ENCODE peak calls at places on chromosomes 4 and X, in seven cellular contexts. One of them, this sample, is unnamed.

GRCh38 chrX:41877167-41877566 is 46.2 kb downstream of the CASK start:
- DNase-seq in thoracic aorta: no peak
- DNase-seq in body of pancreas: no peak
- DNase-seq in AG04449: no peak
- DNase-seq in AG09309: no peak
- DNase-seq in HFF-Myc: no peak
- DNase-seq in gastrocnemius medialis: no peak
- DNase-seq in this sample: no peak

GRCh38 chr4:189021831-189022230 is 882.6 kb downstream of the TRIML1 start:
- DNase-seq in thoracic aorta: no peak
- DNase-seq in AG04449: no peak
- DNase-seq in gastrocnemius medialis: no peak
- DNase-seq in AG09309: no peak
- DNase-seq in body of pancreas: peak; percentile 12
- DNase-seq in HFF-Myc: peak; percentile 21
- DNase-seq in this sample: no peak

GRCh38 chr4:78551420-78552351 is at the start of gene ANXA3:
- DNase-seq in HFF-Myc: no peak
- DNase-seq in AG04449: no peak
- DNase-seq in body of pancreas: peak; percentile 48
- DNase-seq in gastrocnemius medialis: no peak
- DNase-seq in AG09309: no peak
- DNase-seq in thoracic aorta: no peak
- DNase-seq in this sample: no peak

GRCh38 chrX:7828594-7828993 is 14.4 kb upstream of the VCX start:
- DNase-seq in HFF-Myc: no peak
- DNase-seq in body of pancreas: no peak
- DNase-seq in AG09309: no peak
- DNase-seq in AG04449: no peak
- DNase-seq in gastrocnemius medialis: no peak
- DNase-seq in thoracic aorta: no peak
- DNase-seq in this sample: no peak

GRCh38 chr4:99013402-99013843 is 17.9 kb downstream of the METAP1 start:
- DNase-seq in AG04449: no peak
- DNase-seq in HFF-Myc: no peak
- DNase-seq in gastrocnemius medialis: no peak
- DNase-seq in thoracic aorta: no peak
- DNase-seq in AG09309: no peak
- DNase-seq in body of pancreas: no peak
- DNase-seq in this sample: no peak

GRCh38 chr4:183840311-183840710 is 64.8 kb upstream of the STOX2 start:
- DNase-seq in HFF-Myc: peak; percentile 19
- DNase-seq in gastrocnemius medialis: peak; percentile 46
- DNase-seq in body of pancreas: peak; percentile 83
- DNase-seq in AG09309: peak; percentile 40
- DNase-seq in thoracic aorta: peak; percentile 28
- DNase-seq in AG04449: peak; percentile 23
- DNase-seq in this sample: peak; percentile 92

GRCh38 chrX:82585868-82586267 is 922.2 kb upstream of the POU3F4 start:
- DNase-seq in thoracic aorta: no peak
- DNase-seq in AG09309: no peak
- DNase-seq in AG04449: no peak
- DNase-seq in HFF-Myc: no peak
- DNase-seq in gastrocnemius medialis: no peak
- DNase-seq in body of pancreas: no peak
- DNase-seq in this sample: no peak

GRCh38 chrX:103607385-103608304 is at the start of gene TCEAL3:
- DNase-seq in gastrocnemius medialis: no peak
- DNase-seq in AG09309: no peak
- DNase-seq in AG04449: no peak
- DNase-seq in thoracic aorta: no peak
- DNase-seq in body of pancreas: peak; percentile 61
- DNase-seq in HFF-Myc: no peak
- DNase-seq in this sample: peak; percentile 18

GRCh38 chrX:18173494-18174180 is 47.0 kb downstream of the BEND2 start:
- DNase-seq in body of pancreas: no peak
- DNase-seq in HFF-Myc: no peak
- DNase-seq in AG09309: no peak
- DNase-seq in thoracic aorta: no peak
- DNase-seq in gastrocnemius medialis: peak; percentile 76
- DNase-seq in AG04449: no peak
- DNase-seq in this sample: no peak

GRCh38 chrX:100864967-100865366 is 9.2 kb downstream of the NOX1 start:
- DNase-seq in HFF-Myc: peak; percentile 3
- DNase-seq in thoracic aorta: no peak
- DNase-seq in body of pancreas: no peak
- DNase-seq in AG04449: peak; percentile 1
- DNase-seq in AG09309: no peak
- DNase-seq in gastrocnemius medialis: no peak
- DNase-seq in this sample: no peak

GRCh38 chrX:105820247-105820646 is 2.1 kb upstream of the NRK start:
- DNase-seq in HFF-Myc: no peak
- DNase-seq in AG09309: no peak
- DNase-seq in AG04449: no peak
- DNase-seq in body of pancreas: no peak
- DNase-seq in gastrocnemius medialis: no peak
- DNase-seq in thoracic aorta: no peak
- DNase-seq in this sample: no peak

GRCh38 chrX:130330706-130331105 is 9.0 kb upstream of the SLC25A14 start:
- DNase-seq in gastrocnemius medialis: no peak
- DNase-seq in HFF-Myc: peak; percentile 16
- DNase-seq in body of pancreas: peak; percentile 57
- DNase-seq in AG04449: no peak
- DNase-seq in thoracic aorta: no peak
- DNase-seq in AG09309: peak; percentile 8
- DNase-seq in this sample: no peak

GRCh38 chr4:24126776-24127175 is 236.9 kb upstream of the PPARGC1A start:
- DNase-seq in thoracic aorta: no peak
- DNase-seq in AG04449: no peak
- DNase-seq in gastrocnemius medialis: no peak
- DNase-seq in AG09309: no peak
- DNase-seq in HFF-Myc: no peak
- DNase-seq in body of pancreas: no peak
- DNase-seq in this sample: no peak

GRCh38 chr4:151257704-151258103 is 19.3 kb upstream of the PRSS48 start:
- DNase-seq in AG04449: no peak
- DNase-seq in thoracic aorta: no peak
- DNase-seq in HFF-Myc: no peak
- DNase-seq in gastrocnemius medialis: no peak
- DNase-seq in body of pancreas: no peak
- DNase-seq in AG09309: no peak
- DNase-seq in this sample: no peak

GRCh38 chrX:119218198-119218597 is 17.9 kb upstream of the PGRMC1 start:
- DNase-seq in HFF-Myc: no peak
- DNase-seq in gastrocnemius medialis: no peak
- DNase-seq in body of pancreas: no peak
- DNase-seq in AG04449: no peak
- DNase-seq in AG09309: no peak
- DNase-seq in thoracic aorta: no peak
- DNase-seq in this sample: no peak

DNA sequence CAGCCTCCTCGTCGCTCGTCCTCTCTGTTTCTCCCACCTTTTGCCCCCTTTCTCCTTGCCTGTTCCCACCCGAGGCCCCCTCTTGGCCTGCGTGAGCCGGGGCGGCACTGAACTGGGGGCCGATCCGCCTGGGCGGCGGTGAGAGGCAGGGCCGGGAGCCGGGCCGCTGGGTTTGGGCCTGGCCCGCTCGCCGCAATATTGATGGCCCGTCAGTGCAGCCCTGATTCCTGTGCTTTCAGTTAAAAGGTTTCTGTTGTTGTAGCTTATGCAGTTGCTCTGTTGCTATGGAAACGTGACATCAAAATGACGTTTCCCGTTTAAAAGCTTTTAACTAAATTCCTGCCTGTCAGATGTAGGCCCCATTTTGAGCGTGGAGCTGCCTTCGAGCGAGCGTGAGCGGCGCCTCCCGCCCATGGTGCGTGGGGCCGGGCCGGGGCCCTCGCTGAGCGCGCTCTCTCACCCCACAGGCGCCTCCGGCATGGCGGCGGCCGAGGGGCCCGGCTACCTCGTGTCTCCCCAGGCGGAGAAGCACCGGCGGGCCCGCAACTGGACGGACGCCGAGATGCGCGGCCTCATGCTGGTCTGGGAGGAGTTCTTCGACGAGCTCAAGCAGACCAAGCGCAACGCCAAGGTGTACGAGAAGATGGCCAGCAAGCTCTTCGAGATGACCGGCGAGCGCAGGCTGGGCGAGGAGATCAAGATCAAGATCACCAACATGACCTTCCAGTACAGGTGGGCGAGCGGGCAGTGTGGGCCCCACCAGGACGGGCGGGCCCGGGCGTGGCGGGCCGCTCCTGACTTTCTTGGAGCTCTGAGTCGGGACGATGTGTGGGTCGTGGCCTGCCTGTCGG is at the start of gene MSANTD1:
- DNase-seq in HFF-Myc: peak; percentile 39
- DNase-seq in AG04449: no peak
- DNase-seq in body of pancreas: no peak
- DNase-seq in gastrocnemius medialis: no peak
- DNase-seq in thoracic aorta: no peak
- DNase-seq in AG09309: no peak
- DNase-seq in this sample: no peak
- H3K4me3 ChIP-seq in HFF-Myc: no peak within 1 kb of the TSS
- H3K4me3 ChIP-seq in AG04449: no peak within 1 kb of the TSS
- H3K4me3 ChIP-seq in body of pancreas: no peak within 1 kb of the TSS
- H3K4me3 ChIP-seq in gastrocnemius medialis: no peak within 1 kb of the TSS
- H3K4me3 ChIP-seq in thoracic aorta: no peak within 1 kb of the TSS
- H3K4me3 ChIP-seq in AG09309: no peak within 1 kb of the TSS
- H3K4me3 ChIP-seq in this sample: no peak within 1 kb of the TSS

DNA sequence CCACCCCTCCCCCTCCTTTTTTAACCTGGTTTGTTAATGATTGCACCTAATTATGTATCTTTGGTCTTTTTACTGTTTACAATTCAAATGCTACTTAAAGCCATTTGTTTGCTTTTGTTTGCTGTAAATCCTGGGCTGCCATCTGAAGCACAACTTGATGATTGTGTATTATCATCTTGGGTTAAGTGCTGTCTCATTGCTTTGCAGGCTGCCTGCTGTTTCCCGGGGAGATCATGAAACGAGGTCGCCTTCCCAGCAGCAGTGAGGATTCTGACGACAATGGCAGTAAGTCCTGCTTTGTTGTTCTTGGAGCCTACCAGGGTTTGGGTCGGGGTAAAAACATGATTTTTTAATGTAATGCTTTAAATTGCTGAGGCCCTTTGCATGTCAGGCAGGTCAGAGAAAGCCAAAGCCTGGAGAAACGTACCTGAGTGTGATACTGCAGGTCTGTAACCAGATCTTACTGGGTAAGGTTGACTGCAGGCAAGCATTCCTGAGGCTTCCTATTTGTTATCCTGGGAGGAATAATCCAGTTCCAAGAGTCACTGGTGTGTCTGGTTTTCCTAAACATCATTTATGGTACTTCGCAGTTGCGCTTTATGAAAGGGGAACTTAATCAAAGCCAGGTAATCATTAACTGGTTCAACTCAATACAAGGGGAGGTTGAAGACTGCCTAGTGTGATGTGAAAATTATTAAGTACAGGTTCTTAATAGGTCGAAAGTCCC is 22.2 kb downstream of the JADE1 start:
- DNase-seq in AG09309: no peak
- DNase-seq in thoracic aorta: no peak
- DNase-seq in AG04449: no peak
- DNase-seq in HFF-Myc: no peak
- DNase-seq in body of pancreas: peak; percentile 27
- DNase-seq in gastrocnemius medialis: no peak
- DNase-seq in this sample: no peak
- H3K4me3 ChIP-seq in AG09309: no peak overlapping the region
- H3K4me3 ChIP-seq in thoracic aorta: no peak overlapping the region
- H3K4me3 ChIP-seq in AG04449: no peak overlapping the region
- H3K4me3 ChIP-seq in HFF-Myc: no peak overlapping the region
- H3K4me3 ChIP-seq in body of pancreas: no peak overlapping the region
- H3K4me3 ChIP-seq in gastrocnemius medialis: no peak overlapping the region
- H3K4me3 ChIP-seq in this sample: no peak overlapping the region

GRCh38 chr4:173990126-173990878 is 293.2 kb downstream of the FBXO8 start:
- DNase-seq in gastrocnemius medialis: no peak
- DNase-seq in body of pancreas: peak; percentile 8
- DNase-seq in thoracic aorta: no peak
- DNase-seq in AG04449: peak; percentile 9
- DNase-seq in HFF-Myc: peak; percentile 5
- DNase-seq in AG09309: peak; percentile 4
- DNase-seq in this sample: no peak
- H3K4me3 ChIP-seq in gastrocnemius medialis: no peak overlapping the region
- H3K4me3 ChIP-seq in body of pancreas: no peak overlapping the region
- H3K4me3 ChIP-seq in thoracic aorta: no peak overlapping the region
- H3K4me3 ChIP-seq in AG04449: no peak overlapping the region
- H3K4me3 ChIP-seq in HFF-Myc: no peak overlapping the region
- H3K4me3 ChIP-seq in AG09309: no peak overlapping the region
- H3K4me3 ChIP-seq in this sample: no peak overlapping the region

GRCh38 chrX:136780241-136780640 is 491 bp downstream of the ARHGEF6 start:
- DNase-seq in AG04449: no peak
- DNase-seq in body of pancreas: no peak
- DNase-seq in thoracic aorta: no peak
- DNase-seq in AG09309: no peak
- DNase-seq in gastrocnemius medialis: no peak
- DNase-seq in HFF-Myc: no peak
- DNase-seq in this sample: no peak
- H3K4me3 ChIP-seq in AG04449: no peak overlapping the region
- H3K4me3 ChIP-seq in body of pancreas: no peak overlapping the region
- H3K4me3 ChIP-seq in thoracic aorta: peak overlapping the region; percentile 64
- H3K4me3 ChIP-seq in AG09309: no peak overlapping the region
- H3K4me3 ChIP-seq in gastrocnemius medialis: peak overlapping the region; percentile 44
- H3K4me3 ChIP-seq in HFF-Myc: peak overlapping the region; percentile 38
- H3K4me3 ChIP-seq in this sample: no peak overlapping the region

GRCh38 chr4:80461412-80461811 is 125.9 kb downstream of the CFAP299 start:
- DNase-seq in AG09309: no peak
- DNase-seq in thoracic aorta: no peak
- DNase-seq in HFF-Myc: no peak
- DNase-seq in body of pancreas: no peak
- DNase-seq in gastrocnemius medialis: no peak
- DNase-seq in AG04449: no peak
- DNase-seq in this sample: no peak
- H3K4me3 ChIP-seq in AG09309: no peak overlapping the region
- H3K4me3 ChIP-seq in thoracic aorta: no peak overlapping the region
- H3K4me3 ChIP-seq in HFF-Myc: no peak overlapping the region
- H3K4me3 ChIP-seq in body of pancreas: no peak overlapping the region
- H3K4me3 ChIP-seq in gastrocnemius medialis: no peak overlapping the region
- H3K4me3 ChIP-seq in AG04449: no peak overlapping the region
- H3K4me3 ChIP-seq in this sample: no peak overlapping the region